ENCODE peak calls at places on chromosomes 13 and 19, in five cellular contexts. E is fibroblast of pulmonary artery, R is GM12865, L is mammary epithelial cell, K is MCF 10A. M is an unnamed sample.

GRCh38 chr19:50794778-50795664 is 4.8 kb downstream of the ACP4 start:
- DNase-seq in E (no peak), R (peak), L (no peak), K (peak), M (peak)

GRCh38 chr13:48158915-48159314 is 64.0 kb upstream of the MED4 start:
- DNase-seq in E (no peak), R (no peak), L (no peak), K (no peak), M (peak)

GRCh38 chr13:113022391-113023216 is 53.6 kb downstream of the MCF2L start:
- DNase-seq in E (peak), R (no peak), L (no peak), K (no peak), M (peak)

GRCh38 chr13:100608906-100609305 is 20.3 kb upstream of the GGACT start:
- DNase-seq in E (peak), R (peak), L (no peak), K (peak), M (no peak)

GRCh38 chr13:113981201-113981605 is 7.3 kb upstream of the C13orf46 start:
- DNase-seq in E (no peak), R (no peak), L (peak), K (peak), M (peak)

GRCh38 chr19:47210180-47210490 is 20.9 kb downstream of the BBC3 start:
- DNase-seq in E (no peak), R (no peak), L (no peak), K (no peak), M (no peak)

GRCh38 chr19:35655600-35655999 is 7.5 kb downstream of the COX6B1 start:
- DNase-seq in E (no peak), R (no peak), L (no peak), K (no peak), M (no peak)

GRCh38 chr13:93230466-93230865 is 3.9 kb downstream of the GPC6 start:
- DNase-seq in E (peak), R (no peak), L (peak), K (peak), M (peak)

GRCh38 chr13:60431108-60431700 is 34.2 kb downstream of the TDRD3 start:
- DNase-seq in E (peak), R (peak), L (peak), K (peak), M (peak)

GRCh38 chr19:13840751-13841338 is 36.1 kb upstream of the NANOS3 start:
- DNase-seq in E (no peak), R (no peak), L (no peak), K (no peak), M (no peak)

GRCh38 chr19:9971341-9971897 is 35.1 kb upstream of the OLFM2 start:
- DNase-seq in E (no peak), R (no peak), L (no peak), K (no peak), M (no peak)

GRCh38 chr13:26785845-26786630 is 25.5 kb upstream of the GPR12 start:
- DNase-seq in E (no peak), R (peak), L (peak), K (no peak), M (no peak)

GRCh38 chr19:10114651-10115391 is 3.3 kb downstream of the P2RY11 start:
- DNase-seq in E (no peak), R (peak), L (no peak), K (peak), M (no peak)

GRCh38 chr13:51435002-51435578 is 17.7 kb downstream of the INTS6 start:
- DNase-seq in E (peak), R (no peak), L (no peak), K (peak), M (peak)

GRCh38 chr13:64556391-64556790 is 2673.7 kb downstream of the PCDH9 start:
- DNase-seq in E (peak), R (no peak), L (no peak), K (no peak), M (no peak)

GRCh38 chr13:30257433-30258099 is 49.8 kb downstream of the KATNAL1 start:
- DNase-seq in E (no peak), R (peak), L (no peak), K (no peak), M (no peak)

GRCh38 chr13:112150352-112150751 is 83.4 kb downstream of the SOX1 start:
- DNase-seq in E (no peak), R (no peak), L (no peak), K (no peak), M (no peak)

GRCh38 chr13:57632276-57633140 is 964 bp downstream of the PCDH17 start:
- DNase-seq in E (peak), R (no peak), L (no peak), K (no peak), M (no peak)

GRCh38 chr13:98260357-98261164 is 83.5 kb upstream of the RNF113B start:
- DNase-seq in E (no peak), R (no peak), L (no peak), K (no peak), M (no peak)

GRCh38 chr13:94813920-94814500 is 101.7 kb upstream of the SOX21 start:
- DNase-seq in E (no peak), R (peak), L (no peak), K (no peak), M (no peak)

GRCh38 chr13:100333141-100333540 is 244.2 kb downstream of the PCCA start:
- DNase-seq in E (no peak), R (no peak), L (no peak), K (no peak), M (no peak)

GRCh38 chr13:97266328-97266727 is 44.2 kb downstream of the MBNL2 start:
- DNase-seq in E (no peak), R (no peak), L (no peak), K (no peak), M (no peak)

DNA sequence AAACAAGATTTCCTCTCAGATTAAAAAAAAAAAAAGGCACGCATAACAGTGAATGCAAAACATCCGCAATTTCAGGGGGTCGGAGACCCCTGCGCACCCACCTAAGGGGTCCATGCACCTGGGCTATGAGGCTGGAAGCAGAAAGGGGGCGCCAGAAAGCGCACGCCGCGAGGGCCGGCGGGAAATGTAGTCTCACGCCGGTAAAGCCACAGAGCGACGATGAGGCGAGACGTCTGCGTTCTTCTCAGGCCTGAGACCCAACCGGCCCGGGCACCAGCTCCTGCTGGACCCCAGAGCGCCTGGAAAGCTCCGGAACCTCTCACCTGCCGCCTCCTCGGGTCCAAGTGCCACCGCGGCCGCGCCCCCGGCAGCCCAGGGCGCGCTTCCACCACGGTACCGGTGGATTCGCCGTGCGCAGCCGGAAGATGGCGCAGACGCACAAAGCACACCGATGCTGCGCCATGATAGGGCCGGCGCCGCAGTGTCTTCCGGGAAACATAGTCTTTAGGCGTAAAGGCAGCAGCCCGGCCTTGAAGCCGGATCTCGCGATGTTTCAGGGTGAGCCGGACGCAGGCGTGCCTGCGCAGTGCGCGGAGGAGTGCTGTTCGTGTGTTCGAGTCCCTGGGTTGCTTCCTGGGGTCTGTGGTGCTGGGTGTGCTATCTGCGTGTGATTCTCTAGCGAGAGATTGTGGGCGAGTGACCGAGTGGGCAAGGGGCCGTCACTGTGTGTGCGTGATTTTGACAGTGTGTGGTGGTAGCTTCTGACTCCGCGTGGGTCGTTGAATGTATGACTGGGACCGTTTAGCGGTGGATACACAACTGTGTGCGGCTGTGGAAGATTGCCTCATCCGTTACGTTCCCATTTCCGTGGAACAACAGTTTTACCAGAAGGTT is at the start of gene ZNF582:
- DNase-seq in E (peak), R (peak), L (peak), K (no peak), M (peak)
- TF ChIP-seq CTCF in E (peak), R (peak), L (peak), K (no peak), M (peak)

GRCh38 chr13:58838615-58839014 is 1207.1 kb downstream of the PCDH17 start:
- DNase-seq in E (no peak), R (no peak), L (no peak), K (no peak), M (no peak)

GRCh38 chr13:58843071-58843470 is 1211.5 kb downstream of the PCDH17 start:
- DNase-seq in E (no peak), R (no peak), L (no peak), K (no peak), M (no peak)

DNA sequence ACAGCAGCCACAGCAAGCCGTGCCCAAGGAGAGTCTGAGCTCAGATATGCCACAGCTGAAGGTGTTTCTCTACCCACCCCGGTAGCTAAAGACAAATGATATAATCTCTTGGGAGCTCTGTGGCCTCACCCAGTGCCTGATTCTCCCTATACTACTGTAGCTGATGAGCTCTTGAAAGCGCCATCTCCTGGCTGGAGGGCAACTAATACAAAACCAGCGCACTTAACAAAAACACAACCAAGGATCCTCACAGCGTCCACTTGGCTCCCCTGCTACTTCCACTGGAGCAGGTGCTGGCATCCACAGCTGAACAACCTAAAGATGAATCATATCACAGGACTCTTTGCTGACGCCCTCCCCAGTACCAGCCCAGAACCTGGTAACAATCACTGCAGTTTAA is 1212.0 kb downstream of the PCDH17 start:
- DNase-seq in E (no peak), R (no peak), L (no peak), K (no peak), M (no peak)
- TF ChIP-seq CTCF in E (no peak), R (no peak), L (no peak), K (no peak), M (no peak)

GRCh38 chr13:23634897-23635296 is 64.7 kb downstream of the TNFRSF19 start:
- DNase-seq in E (no peak), R (no peak), L (no peak), K (no peak), M (no peak)
- TF ChIP-seq CTCF in E (no peak), R (no peak), L (no peak), K (no peak), M (no peak)

GRCh38 chr19:989381-990081 is 5.4 kb downstream of the WDR18 start:
- DNase-seq in E (no peak), R (no peak), L (no peak), K (no peak), M (no peak)
- TF ChIP-seq CTCF in E (peak), R (peak), L (peak), K (peak), M (no peak)

GRCh38 chr19:38042132-38042531 is 135.1 kb downstream of the SIPA1L3 start:
- DNase-seq in E (no peak), R (no peak), L (no peak), K (no peak), M (no peak)

GRCh38 chr19:38046254-38047047 is 139.4 kb downstream of the SIPA1L3 start:
- DNase-seq in E (no peak), R (peak), L (no peak), K (no peak), M (no peak)

GRCh38 chr19:38045554-38046253 is 138.7 kb downstream of the SIPA1L3 start:
- DNase-seq in E (no peak), R (peak), L (no peak), K (no peak), M (no peak)

GRCh38 chr19:38043649-38044144 is 136.7 kb downstream of the SIPA1L3 start:
- DNase-seq in E (no peak), R (no peak), L (no peak), K (no peak), M (no peak)

GRCh38 chr19:38044267-38045111 is 137.5 kb downstream of the SIPA1L3 start:
- DNase-seq in E (peak), R (peak), L (no peak), K (peak), M (peak)
- TF ChIP-seq CTCF in E (peak), R (no peak), L (no peak), K (no peak), M (no peak)

GRCh38 chr19:40305403-40305802 is 20.3 kb upstream of the AKT2 start:
- DNase-seq in E (peak), R (peak), L (peak), K (peak), M (peak)

GRCh38 chr19:40303765-40304164 is 18.6 kb upstream of the AKT2 start:
- DNase-seq in E (no peak), R (no peak), L (no peak), K (no peak), M (no peak)

GRCh38 chr19:40300668-40301067 is 15.5 kb upstream of the AKT2 start:
- DNase-seq in E (no peak), R (no peak), L (no peak), K (no peak), M (no peak)

GRCh38 chr19:40302224-40303011 is 17.3 kb upstream of the AKT2 start:
- DNase-seq in E (no peak), R (no peak), L (peak), K (peak), M (peak)

GRCh38 chr19:40304306-40304705 is 19.2 kb upstream of the AKT2 start:
- DNase-seq in E (no peak), R (no peak), L (no peak), K (no peak), M (no peak)
- TF ChIP-seq CTCF in E (no peak), R (no peak), L (no peak), K (no peak), M (no peak)

GRCh38 chr13:42047561-42048322 is 706 bp upstream of the DGKH start:
- DNase-seq in E (peak), R (peak), L (peak), K (peak), M (peak)

GRCh38 chr13:42048323-42048624 is 174 bp upstream of the DGKH start:
- DNase-seq in E (no peak), R (no peak), L (no peak), K (peak), M (no peak)

GRCh38 chr13:42046448-42046847 is 2.0 kb upstream of the DGKH start:
- DNase-seq in E (no peak), R (no peak), L (no peak), K (no peak), M (no peak)

GRCh38 chr13:42049454-42049780 is 969 bp downstream of the DGKH start:
- DNase-seq in E (no peak), R (no peak), L (no peak), K (no peak), M (no peak)

DNA sequence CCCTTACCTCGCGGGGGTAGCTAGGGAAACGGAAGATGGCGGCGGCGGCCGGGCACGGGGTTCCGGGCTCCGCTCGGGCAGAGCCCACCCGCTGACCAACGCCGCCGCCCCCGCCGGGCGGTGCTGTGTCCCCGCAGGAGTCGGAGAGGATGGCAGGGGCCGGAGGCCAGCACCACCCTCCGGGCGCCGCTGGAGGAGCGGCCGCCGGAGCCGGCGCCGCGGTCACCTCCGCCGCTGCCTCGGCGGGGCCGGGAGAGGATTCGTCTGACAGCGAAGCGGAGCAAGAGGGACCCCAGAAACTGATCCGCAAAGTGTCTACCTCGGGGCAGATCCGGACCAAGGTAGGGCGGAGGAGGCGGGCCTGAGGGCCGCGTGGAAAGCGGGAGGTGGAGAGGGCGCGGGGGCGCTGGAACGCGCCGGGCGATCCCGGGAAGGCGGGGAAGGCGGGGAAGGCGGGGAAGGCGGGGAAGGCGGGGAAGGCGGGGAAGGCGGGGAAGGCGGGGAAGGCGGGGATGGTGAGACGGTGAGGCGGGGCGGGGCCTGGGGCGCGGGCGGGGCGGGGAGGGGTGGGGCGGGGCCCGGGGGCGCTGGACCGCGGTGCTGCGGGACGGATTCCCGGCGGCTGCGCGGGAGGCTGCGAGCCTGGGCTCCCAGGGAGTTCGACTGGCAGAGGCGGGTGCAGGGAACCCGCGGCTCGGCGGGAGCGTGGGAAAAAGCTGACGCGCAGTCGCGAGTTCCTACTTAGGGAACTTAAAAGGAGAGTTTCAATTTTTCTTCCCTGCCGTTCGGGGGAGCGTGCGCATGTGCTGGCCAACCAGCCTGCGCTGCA is at the start of gene DGKH:
- DNase-seq in E (peak), R (peak), L (peak), K (peak), M (peak)
- TF ChIP-seq CTCF in E (no peak), R (no peak), L (no peak), K (peak), M (no peak)

GRCh38 chr13:79246575-79246949 is 159.5 kb downstream of the RBM26 start:
- DNase-seq in E (no peak), R (peak), L (no peak), K (peak), M (peak)
- TF ChIP-seq CTCF in E (peak), R (peak), L (peak), K (peak), M (peak)

GRCh38 chr13:23506821-23507210 is 63.4 kb upstream of the TNFRSF19 start:
- DNase-seq in E (peak), R (no peak), L (no peak), K (no peak), M (no peak)

GRCh38 chr13:23510979-23511735 is 59.1 kb upstream of the TNFRSF19 start:
- DNase-seq in E (peak), R (peak), L (peak), K (peak), M (peak)

GRCh38 chr13:23512762-23513395 is 57.3 kb upstream of the TNFRSF19 start:
- DNase-seq in E (no peak), R (peak), L (no peak), K (no peak), M (no peak)

GRCh38 chr13:23510544-23510916 is 59.7 kb upstream of the TNFRSF19 start:
- DNase-seq in E (peak), R (no peak), L (peak), K (peak), M (peak)

GRCh38 chr13:23509781-23510543 is 60.2 kb upstream of the TNFRSF19 start:
- DNase-seq in E (peak), R (no peak), L (peak), K (peak), M (peak)
- TF ChIP-seq CTCF in E (no peak), R (no peak), L (no peak), K (no peak), M (no peak)

GRCh38 chr19:45130236-45130635 is 30.5 kb downstream of the NKPD1 start:
- DNase-seq in E (no peak), R (no peak), L (no peak), K (no peak), M (no peak)

GRCh38 chr19:45128109-45128508 is 32.7 kb downstream of the NKPD1 start:
- DNase-seq in E (no peak), R (no peak), L (no peak), K (no peak), M (no peak)

GRCh38 chr19:45128806-45129205 is 32.0 kb downstream of the NKPD1 start:
- DNase-seq in E (no peak), R (no peak), L (no peak), K (no peak), M (no peak)

GRCh38 chr19:45133661-45134060 is 27.1 kb downstream of the NKPD1 start:
- DNase-seq in E (no peak), R (no peak), L (no peak), K (no peak), M (no peak)

DNA sequence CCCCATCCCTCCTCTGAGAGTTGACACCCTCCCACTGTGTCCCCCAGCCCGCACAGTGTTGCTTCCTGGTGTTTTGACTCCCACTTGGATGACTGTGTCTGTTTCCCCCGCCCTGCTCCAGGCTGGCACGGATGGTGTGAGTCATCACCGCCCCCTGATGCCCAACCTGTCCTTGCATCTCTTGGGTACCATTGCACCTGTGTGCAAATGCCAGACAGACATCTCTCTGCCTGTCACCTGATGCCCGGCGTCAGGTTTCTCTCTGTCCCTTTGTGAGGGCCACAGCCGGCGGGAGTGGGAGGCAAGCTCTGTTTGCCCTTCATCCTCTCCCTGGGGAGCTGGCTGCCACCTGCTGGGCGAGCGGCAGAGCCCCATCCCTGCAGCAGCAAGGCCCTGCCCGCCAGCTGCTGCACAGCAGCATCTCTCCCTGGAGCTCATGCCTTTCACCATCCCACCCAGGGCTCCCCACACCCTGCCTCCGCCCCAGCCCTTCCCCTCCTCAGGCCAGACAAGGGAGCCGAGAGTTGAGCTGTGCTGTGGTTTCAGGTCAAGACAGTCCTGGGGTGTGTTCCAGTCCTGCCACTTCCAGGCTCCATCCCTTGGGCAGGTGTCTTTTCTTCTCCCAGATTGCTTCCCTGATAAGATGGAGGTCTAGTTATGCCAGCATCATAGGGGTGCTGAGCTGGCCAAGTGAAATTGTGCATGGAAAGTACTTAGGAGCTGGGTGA is 29.7 kb downstream of the NKPD1 start:
- DNase-seq in E (no peak), R (peak), L (peak), K (peak), M (peak)
- TF ChIP-seq CTCF in E (peak), R (peak), L (peak), K (peak), M (peak)